ENCODE peak calls at places on chromosomes 12 and 14, in eight cellular contexts. C, M, V, F, U, B, I and W are unnamed samples.

GRCh38 chr12:8779862-8780261 is 42.6 kb upstream of the A2ML1 start:
- DNase-seq in C (peak; percentile 27), M (no peak), V (no peak), F (no peak), U (no peak), B (no peak), I (no peak), W (no peak)

GRCh38 chr12:3129301-3130052 is 52.3 kb downstream of the TSPAN9 start:
- DNase-seq in C (no peak), M (no peak), V (peak; percentile 84), F (no peak), U (no peak), B (no peak), I (no peak), W (no peak)

GRCh38 chr12:53046655-53047220 is 3.1 kb upstream of the TNS2 start:
- DNase-seq in C (peak; percentile 59), M (peak; percentile 27), V (peak; percentile 95), F (peak; percentile 90), U (peak; percentile 72), B (peak; percentile 81), I (peak; percentile 97), W (peak; percentile 60)

GRCh38 chr14:75059642-75060041 is 4.2 kb downstream of the ACYP1 start:
- DNase-seq in C (no peak), M (no peak), V (no peak), F (no peak), U (no peak), B (no peak), I (no peak), W (no peak)

GRCh38 chr12:110354172-110354780 is 49.2 kb downstream of the ANAPC7 start:
- DNase-seq in C (no peak), M (no peak), V (peak; percentile 76), F (peak; percentile 36), U (no peak), B (no peak), I (no peak), W (no peak)

GRCh38 chr12:119369907-119370546 is 35.5 kb downstream of the CCDC60 start:
- DNase-seq in C (peak; percentile 62), M (no peak), V (no peak), F (no peak), U (no peak), B (no peak), I (no peak), W (no peak)

GRCh38 chr12:100864366-100864765 is 69.8 kb downstream of the ANO4 start:
- DNase-seq in C (no peak), M (no peak), V (no peak), F (no peak), U (no peak), B (no peak), I (no peak), W (no peak)

GRCh38 chr12:28023156-28023887 is 50.8 kb upstream of the PTHLH start:
- DNase-seq in C (peak; percentile 97), M (no peak), V (peak; percentile 88), F (no peak), U (no peak), B (no peak), I (no peak), W (no peak)

GRCh38 chr12:57740656-57741412 is 2.3 kb upstream of the AGAP2 start:
- DNase-seq in C (no peak), M (peak; percentile 78), V (no peak), F (peak; percentile 91), U (no peak), B (no peak), I (no peak), W (peak; percentile 53)

GRCh38 chr14:23365353-23366162 is 586 bp upstream of the EFS start:
- DNase-seq in C (peak; percentile 75), M (no peak), V (peak; percentile 33), F (no peak), U (no peak), B (no peak), I (peak; percentile 66), W (peak; percentile 35)

GRCh38 chr12:10718279-10718821 is 4.8 kb downstream of the YBX3 start:
- DNase-seq in C (peak; percentile 76), M (no peak), V (peak; percentile 68), F (no peak), U (no peak), B (no peak), I (no peak), W (no peak)

GRCh38 chr14:32703246-32703645 is 235.4 kb upstream of the NPAS3 start:
- DNase-seq in C (no peak), M (no peak), V (peak; percentile 79), F (no peak), U (no peak), B (no peak), I (no peak), W (no peak)

GRCh38 chr12:46531059-46531785 is 158.6 kb upstream of the SLC38A2 start:
- DNase-seq in C (no peak), M (no peak), V (no peak), F (no peak), U (no peak), B (no peak), I (no peak), W (no peak)

GRCh38 chr12:39958377-39958776 is 147.5 kb downstream of the SLC2A13 start:
- DNase-seq in C (peak; percentile 20), M (no peak), V (peak; percentile 11), F (no peak), U (no peak), B (no peak), I (no peak), W (peak; percentile 9)

DNA sequence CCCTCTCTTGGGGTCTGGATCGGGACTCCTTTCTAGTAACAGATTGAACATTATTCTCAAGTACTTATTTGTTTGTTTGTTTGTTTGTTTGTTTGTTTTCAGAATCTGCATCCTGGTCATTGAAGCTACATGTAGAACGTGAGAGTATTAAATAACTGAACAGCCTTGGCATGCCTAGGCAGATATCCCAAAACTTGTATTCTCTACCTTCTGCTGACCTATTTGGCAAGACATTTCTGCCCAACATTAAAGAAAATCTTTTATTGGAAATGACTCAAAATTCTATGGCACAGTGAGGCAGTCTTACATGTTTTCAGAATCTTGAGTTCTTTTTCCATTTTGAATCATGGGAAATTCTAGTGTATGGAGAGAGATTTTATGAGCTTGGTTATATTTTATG is 165.1 kb upstream of the CNOT2 start:
- DNase-seq in C (peak; percentile 60), M (no peak), V (no peak), F (no peak), U (no peak), B (no peak), I (no peak), W (no peak)
- TF ChIP-seq CTCF in C (no peak), M (no peak), V (no peak), F (no peak), U (no peak), B (no peak), I (no peak), W (no peak)

DNA sequence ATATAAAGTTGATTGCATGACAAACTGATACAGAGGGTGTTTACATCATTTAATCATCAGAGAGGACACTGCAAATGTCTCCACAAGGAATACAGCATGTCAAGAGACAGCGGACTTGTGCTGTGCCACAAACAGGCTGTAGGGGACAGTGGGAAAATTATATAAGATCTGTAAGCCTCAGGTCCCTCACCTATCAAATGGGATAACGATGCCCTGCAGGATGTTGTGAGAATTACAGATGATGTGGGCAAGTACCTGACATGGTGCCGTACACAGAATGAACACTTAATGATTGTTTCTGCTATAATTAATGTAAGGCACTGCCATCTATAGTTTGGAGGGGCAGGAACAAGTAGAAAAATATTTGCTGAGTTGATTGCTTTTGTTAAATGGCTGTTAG is 81.9 kb upstream of the GTF2A1 start:
- DNase-seq in C (no peak), M (no peak), V (no peak), F (no peak), U (no peak), B (no peak), I (no peak), W (no peak)
- TF ChIP-seq CTCF in C (no peak), M (no peak), V (no peak), F (no peak), U (peak; percentile 42), B (no peak), I (no peak), W (no peak)

DNA sequence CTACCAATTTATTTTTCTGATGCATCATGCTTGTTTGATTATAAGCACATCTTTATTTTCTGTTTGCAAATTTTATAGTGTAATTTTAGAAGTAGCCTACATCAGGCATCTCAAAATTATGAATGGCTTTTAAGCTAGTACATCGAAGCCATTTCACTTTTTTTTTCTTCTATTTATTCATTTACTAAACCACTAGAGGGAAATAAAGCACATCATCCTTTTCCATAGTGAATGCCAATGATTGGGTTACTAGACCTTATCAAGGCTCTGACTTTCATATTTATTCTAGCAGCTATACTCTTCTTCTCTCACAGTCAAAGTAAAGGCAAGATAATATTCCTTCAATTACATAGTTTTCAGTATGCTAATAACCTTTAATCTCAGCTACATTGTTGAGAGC is 736.4 kb upstream of the LRFN5 start:
- DNase-seq in C (no peak), M (no peak), V (no peak), F (no peak), U (no peak), B (no peak), I (no peak), W (no peak)
- TF ChIP-seq CTCF in C (no peak), M (no peak), V (no peak), F (no peak), U (no peak), B (no peak), I (no peak), W (no peak)

DNA sequence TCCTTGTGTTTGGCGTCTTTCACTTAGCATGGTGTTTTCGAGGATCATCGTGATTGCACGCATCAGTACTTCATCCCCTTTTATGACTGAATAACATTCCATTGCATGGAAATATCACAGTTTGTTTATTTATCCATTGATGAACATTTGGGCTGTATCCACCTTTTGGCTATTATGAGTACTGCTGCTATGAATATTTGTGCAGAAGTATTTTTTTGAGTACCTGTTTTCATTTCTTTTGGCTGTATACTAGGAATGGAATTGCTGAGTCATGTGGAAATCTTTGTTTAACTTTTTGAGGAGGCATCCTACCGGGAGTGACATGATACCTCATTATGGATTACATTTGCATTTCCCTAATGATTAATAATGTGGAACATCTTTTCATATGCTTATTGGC is 66.4 kb downstream of the WNK1 start:
- DNase-seq in C (peak; percentile 14), M (no peak), V (no peak), F (no peak), U (no peak), B (no peak), I (no peak), W (no peak)
- TF ChIP-seq CTCF in C (no peak), M (peak; percentile 27), V (no peak), F (no peak), U (no peak), B (no peak), I (peak; percentile 30), W (peak; percentile 21)

DNA sequence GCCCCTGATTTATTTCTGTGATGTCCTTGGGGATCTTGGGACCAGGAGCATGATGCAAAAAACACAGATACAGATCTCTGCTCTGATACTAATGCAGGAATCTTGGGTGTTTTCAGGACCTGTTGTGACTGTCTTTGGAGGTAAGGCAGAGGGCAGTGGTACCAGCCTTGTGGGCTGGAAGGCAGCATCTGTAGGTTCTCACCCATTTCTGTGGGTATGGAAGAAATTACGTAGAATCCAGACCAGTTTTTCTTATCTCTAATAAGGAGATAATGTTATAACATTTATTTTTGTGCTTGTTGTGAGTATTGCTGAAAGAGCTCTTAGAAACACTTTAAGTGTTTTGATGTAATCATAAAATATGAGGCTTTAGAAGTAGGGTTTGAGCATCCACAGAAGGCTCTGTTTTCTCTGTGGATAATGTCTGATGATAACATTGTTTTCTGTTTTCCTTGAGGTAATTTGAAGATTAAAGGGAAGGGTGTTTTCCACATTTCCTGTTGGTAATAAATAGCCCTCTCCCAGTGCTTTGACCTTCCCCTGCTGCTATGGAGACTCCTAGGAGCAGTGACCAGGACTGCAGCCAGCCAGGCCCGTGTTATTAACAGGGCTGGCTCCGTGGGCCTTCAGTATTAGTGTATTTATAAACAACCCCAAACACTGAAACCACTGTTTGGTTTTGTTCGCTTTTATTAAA is 9.4 kb upstream of the DCP1B start:
- DNase-seq in C (no peak), M (no peak), V (peak; percentile 43), F (no peak), U (peak; percentile 68), B (no peak), I (no peak), W (no peak)
- TF ChIP-seq CTCF in C (no peak), M (no peak), V (no peak), F (no peak), U (peak; percentile 26), B (no peak), I (no peak), W (no peak)